ENCODE peak calls at places on chromosomes 3 and 15, in five cellular contexts. A is OCI-LY7, X is heart left ventricle, R is hepatocyte, E is kidney. D is an unnamed sample.

GRCh38 chr15:42772126-42772525 is 35.2 kb upstream of the CDAN1 start:
- DNase-seq in A (no peak), X (peak; percentile 18), R (no peak), E (no peak), D (no peak)

GRCh38 chr3:105834768-105835167 is 34.0 kb downstream of the CBLB start:
- DNase-seq in A (no peak), X (no peak), R (no peak), E (no peak), D (no peak)

GRCh38 chr3:81097894-81098293 is 663.6 kb downstream of the GBE1 start:
- DNase-seq in A (no peak), X (no peak), R (no peak), E (no peak), D (no peak)

GRCh38 chr15:52204657-52205056 is 13.5 kb upstream of the GNB5 start:
- DNase-seq in A (no peak), X (no peak), R (no peak), E (peak; percentile 56), D (no peak)

GRCh38 chr3:55164191-55164590 is 236.3 kb upstream of the LRTM1 start:
- DNase-seq in A (no peak), X (no peak), R (no peak), E (no peak), D (no peak)

GRCh38 chr3:64936570-64936969 is 248.8 kb upstream of the ADAMTS9 start:
- DNase-seq in A (no peak), X (no peak), R (no peak), E (no peak), D (no peak)

GRCh38 chr3:168596175-168596574 is 500.5 kb upstream of the GOLIM4 start:
- DNase-seq in A (no peak), X (no peak), R (no peak), E (no peak), D (no peak)

GRCh38 chr3:33980252-33980651 is 181.8 kb downstream of the PDCD6IP start:
- DNase-seq in A (peak; percentile 42), X (no peak), R (peak; percentile 54), E (no peak), D (peak; percentile 14)

GRCh38 chr3:78818161-78818985 is 949.4 kb downstream of the ROBO1 start:
- DNase-seq in A (no peak), X (no peak), R (no peak), E (peak; percentile 51), D (peak; percentile 53)

GRCh38 chr3:52526151-52526561 is 7.5 kb downstream of the NT5DC2 start:
- DNase-seq in A (no peak), X (no peak), R (no peak), E (peak; percentile 87), D (no peak)

GRCh38 chr15:35470441-35470840 is 75.5 kb downstream of the DPH6 start:
- DNase-seq in A (no peak), X (no peak), R (no peak), E (no peak), D (no peak)
- H3K4me3 ChIP-seq in A (no peak overlapping the region), X (no peak overlapping the region), R (no peak overlapping the region), E (no peak overlapping the region), D (no peak overlapping the region)

GRCh38 chr15:78943692-78944091 is 1.2 kb downstream of the CTSH start:
- DNase-seq in A (no peak), X (no peak), R (peak; percentile 67), E (no peak), D (no peak)
- H3K4me3 ChIP-seq in A (peak overlapping the region; percentile 66), X (peak overlapping the region; percentile 71), R (peak overlapping the region; percentile 76), E (peak overlapping the region; percentile 85), D (peak overlapping the region; percentile 68)

DNA sequence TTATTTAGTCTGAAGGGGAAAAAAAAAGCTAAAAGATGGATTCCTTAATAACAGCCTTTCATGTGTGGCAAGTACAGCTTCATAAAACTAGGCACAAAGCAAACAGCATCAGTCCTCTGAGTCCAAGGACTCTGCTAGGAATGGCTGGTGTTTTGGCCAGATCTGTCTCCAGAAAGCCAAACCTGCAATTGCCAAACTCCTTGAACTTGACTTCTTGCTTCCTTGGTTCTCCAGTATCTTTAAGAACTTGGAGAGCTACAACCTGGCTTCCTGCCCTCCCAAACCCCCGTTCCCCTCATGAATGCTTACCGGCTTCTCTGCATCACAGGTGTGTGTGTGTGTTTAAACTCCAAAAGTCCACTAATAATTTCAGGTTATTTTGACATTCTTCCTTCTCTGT is 1.6 kb upstream of the PLOD2 start:
- DNase-seq in A (no peak), X (no peak), R (no peak), E (no peak), D (no peak)
- H3K4me3 ChIP-seq in A (no peak overlapping the region), X (no peak overlapping the region), R (no peak overlapping the region), E (no peak overlapping the region), D (no peak overlapping the region)

GRCh38 chr3:50268276-50268675 is 671 bp upstream of the SEMA3B start:
- DNase-seq in A (no peak), X (no peak), R (no peak), E (no peak), D (no peak)

GRCh38 chr3:50268703-50269451 is at the start of gene SEMA3B:
- DNase-seq in A (no peak), X (peak; percentile 68), R (peak; percentile 86), E (peak; percentile 97), D (no peak)

GRCh38 chr3:50265988-50266387 is 3.0 kb upstream of the SEMA3B start:
- DNase-seq in A (no peak), X (no peak), R (peak; percentile 63), E (no peak), D (no peak)

GRCh38 chr3:50266808-50267207 is 2.1 kb upstream of the SEMA3B start:
- DNase-seq in A (no peak), X (no peak), R (no peak), E (no peak), D (no peak)

DNA sequence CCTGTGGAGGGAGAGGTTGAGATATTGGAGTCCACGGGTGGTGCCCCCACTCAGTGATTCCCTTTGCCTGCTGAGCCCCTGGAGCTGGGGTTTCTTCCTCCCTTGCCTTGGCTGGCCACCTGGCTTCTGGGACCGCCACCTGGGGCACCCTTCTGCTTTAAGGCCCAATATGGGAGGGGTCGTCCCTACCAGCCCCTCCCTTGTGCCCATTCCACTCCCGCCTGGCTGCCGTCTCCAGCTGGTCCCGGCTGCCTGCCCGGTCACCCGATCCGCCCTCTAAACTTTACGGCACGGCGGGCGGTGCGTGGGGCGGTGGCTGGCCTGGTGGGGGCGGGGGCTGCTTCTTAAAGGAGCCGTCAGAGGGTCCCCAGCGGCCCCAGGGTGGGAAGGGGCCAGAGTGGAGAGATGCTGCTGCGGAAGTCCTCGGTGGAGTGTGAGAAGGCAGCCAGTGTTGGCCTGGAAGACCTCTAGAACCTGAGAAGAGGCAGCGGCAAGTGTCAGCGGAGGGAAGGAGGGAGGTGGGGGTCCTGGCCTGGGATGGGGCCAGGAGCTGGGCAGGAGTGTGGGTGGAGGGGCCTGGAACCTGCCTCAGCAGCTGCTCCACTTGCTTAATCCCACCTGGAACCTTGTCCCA is 1.6 kb upstream of the SEMA3B start:
- DNase-seq in A (no peak), X (peak; percentile 78), R (peak; percentile 83), E (peak; percentile 93), D (no peak)
- H3K4me3 ChIP-seq in A (no peak overlapping the region), X (peak overlapping the region; percentile 59), R (no peak overlapping the region), E (peak overlapping the region; percentile 84), D (no peak overlapping the region)